ENCODE peak calls at places on chromosomes 16 and 17, in nine cellular contexts. One of them, this sample, is unnamed.

GRCh38 chr17:72763981-72764380 is 328.5 kb downstream of the SLC39A11 start:
- DNase-seq in cardiac muscle cell: no peak
- DNase-seq in thoracic aorta: no peak
- DNase-seq in AG04450: no peak
- DNase-seq in right cardiac atrium: no peak
- DNase-seq in upper lobe of right lung: no peak
- DNase-seq in pancreas: no peak
- DNase-seq in left ventricle myocardium inferior: no peak
- DNase-seq in esophagus squamous epithelium: no peak
- DNase-seq in this sample: no peak

GRCh38 chr17:67718325-67718941 is 697 bp downstream of the NOL11 start:
- DNase-seq in right cardiac atrium: no peak
- DNase-seq in thoracic aorta: no peak
- DNase-seq in upper lobe of right lung: no peak
- DNase-seq in esophagus squamous epithelium: no peak
- DNase-seq in pancreas: no peak
- DNase-seq in left ventricle myocardium inferior: no peak
- DNase-seq in AG04450: no peak
- DNase-seq in cardiac muscle cell: peak; percentile 26
- DNase-seq in this sample: no peak

GRCh38 chr17:83132251-83133081 is 53.1 kb downstream of the METRNL start:
- DNase-seq in right cardiac atrium: peak; percentile 80
- DNase-seq in esophagus squamous epithelium: no peak
- DNase-seq in cardiac muscle cell: no peak
- DNase-seq in pancreas: no peak
- DNase-seq in left ventricle myocardium inferior: peak; percentile 56
- DNase-seq in AG04450: no peak
- DNase-seq in thoracic aorta: no peak
- DNase-seq in upper lobe of right lung: peak; percentile 55
- DNase-seq in this sample: no peak

GRCh38 chr17:59842901-59843652 is 49.7 kb downstream of the TUBD1 start:
- DNase-seq in thoracic aorta: no peak
- DNase-seq in cardiac muscle cell: peak; percentile 97
- DNase-seq in right cardiac atrium: no peak
- DNase-seq in pancreas: no peak
- DNase-seq in AG04450: peak; percentile 88
- DNase-seq in left ventricle myocardium inferior: no peak
- DNase-seq in upper lobe of right lung: peak; percentile 71
- DNase-seq in esophagus squamous epithelium: no peak
- DNase-seq in this sample: no peak

GRCh38 chr17:31428111-31428510 is 36.6 kb downstream of the RAB11FIP4 start:
- DNase-seq in thoracic aorta: no peak
- DNase-seq in esophagus squamous epithelium: no peak
- DNase-seq in pancreas: no peak
- DNase-seq in upper lobe of right lung: no peak
- DNase-seq in cardiac muscle cell: no peak
- DNase-seq in AG04450: no peak
- DNase-seq in left ventricle myocardium inferior: no peak
- DNase-seq in right cardiac atrium: no peak
- DNase-seq in this sample: no peak

GRCh38 chr16:3672571-3673041 is 18.1 kb downstream of the DNASE1 start:
- DNase-seq in pancreas: peak; percentile 61
- DNase-seq in right cardiac atrium: peak; percentile 17
- DNase-seq in esophagus squamous epithelium: no peak
- DNase-seq in left ventricle myocardium inferior: no peak
- DNase-seq in AG04450: no peak
- DNase-seq in cardiac muscle cell: no peak
- DNase-seq in upper lobe of right lung: no peak
- DNase-seq in thoracic aorta: no peak
- DNase-seq in this sample: no peak

GRCh38 chr17:49067163-49067562 is 65.4 kb upstream of the B4GALNT2 start:
- DNase-seq in right cardiac atrium: no peak
- DNase-seq in left ventricle myocardium inferior: no peak
- DNase-seq in pancreas: no peak
- DNase-seq in upper lobe of right lung: no peak
- DNase-seq in thoracic aorta: no peak
- DNase-seq in AG04450: no peak
- DNase-seq in cardiac muscle cell: no peak
- DNase-seq in esophagus squamous epithelium: no peak
- DNase-seq in this sample: no peak

GRCh38 chr17:48552453-48553189 is 7.7 kb upstream of the HOXB2 start:
- DNase-seq in cardiac muscle cell: no peak
- DNase-seq in upper lobe of right lung: no peak
- DNase-seq in pancreas: no peak
- DNase-seq in right cardiac atrium: no peak
- DNase-seq in AG04450: no peak
- DNase-seq in esophagus squamous epithelium: no peak
- DNase-seq in thoracic aorta: no peak
- DNase-seq in left ventricle myocardium inferior: no peak
- DNase-seq in this sample: no peak

GRCh38 chr17:17950806-17951205 is 21.4 kb downstream of the TOM1L2 start:
- DNase-seq in upper lobe of right lung: no peak
- DNase-seq in cardiac muscle cell: no peak
- DNase-seq in right cardiac atrium: no peak
- DNase-seq in thoracic aorta: no peak
- DNase-seq in AG04450: no peak
- DNase-seq in pancreas: no peak
- DNase-seq in left ventricle myocardium inferior: no peak
- DNase-seq in esophagus squamous epithelium: no peak
- DNase-seq in this sample: no peak

GRCh38 chr17:68204736-68205135 is 43.1 kb upstream of the AMZ2 start:
- DNase-seq in upper lobe of right lung: peak; percentile 78
- DNase-seq in right cardiac atrium: peak; percentile 57
- DNase-seq in AG04450: no peak
- DNase-seq in cardiac muscle cell: no peak
- DNase-seq in thoracic aorta: no peak
- DNase-seq in esophagus squamous epithelium: no peak
- DNase-seq in left ventricle myocardium inferior: peak; percentile 31
- DNase-seq in pancreas: peak; percentile 51
- DNase-seq in this sample: no peak

GRCh38 chr16:85611455-85612190 is 1.5 kb upstream of the GSE1 start:
- DNase-seq in esophagus squamous epithelium: no peak
- DNase-seq in right cardiac atrium: peak; percentile 94
- DNase-seq in AG04450: peak; percentile 39
- DNase-seq in pancreas: peak; percentile 97
- DNase-seq in thoracic aorta: peak; percentile 28
- DNase-seq in left ventricle myocardium inferior: peak; percentile 87
- DNase-seq in upper lobe of right lung: peak; percentile 94
- DNase-seq in cardiac muscle cell: peak; percentile 79
- DNase-seq in this sample: peak; percentile 90

GRCh38 chr16:19886061-19886792 is 1.6 kb upstream of the GPRC5B start:
- DNase-seq in thoracic aorta: peak; percentile 46
- DNase-seq in esophagus squamous epithelium: no peak
- DNase-seq in left ventricle myocardium inferior: peak; percentile 76
- DNase-seq in AG04450: peak; percentile 54
- DNase-seq in pancreas: peak; percentile 84
- DNase-seq in upper lobe of right lung: peak; percentile 79
- DNase-seq in right cardiac atrium: peak; percentile 91
- DNase-seq in cardiac muscle cell: peak; percentile 85
- DNase-seq in this sample: peak; percentile 73

GRCh38 chr16:29680180-29680598 is 1.2 kb downstream of the QPRT start:
- DNase-seq in thoracic aorta: no peak
- DNase-seq in esophagus squamous epithelium: no peak
- DNase-seq in AG04450: no peak
- DNase-seq in upper lobe of right lung: no peak
- DNase-seq in right cardiac atrium: no peak
- DNase-seq in cardiac muscle cell: no peak
- DNase-seq in left ventricle myocardium inferior: no peak
- DNase-seq in pancreas: no peak
- DNase-seq in this sample: no peak

GRCh38 chr16:82653550-82654511 is 27.1 kb downstream of the CDH13 start:
- DNase-seq in esophagus squamous epithelium: no peak
- DNase-seq in thoracic aorta: no peak
- DNase-seq in pancreas: no peak
- DNase-seq in left ventricle myocardium inferior: no peak
- DNase-seq in right cardiac atrium: no peak
- DNase-seq in upper lobe of right lung: no peak
- DNase-seq in AG04450: peak; percentile 82
- DNase-seq in cardiac muscle cell: peak; percentile 91
- DNase-seq in this sample: no peak

GRCh38 chr17:8953152-8953885 is 12.2 kb downstream of the PIK3R5 start:
- DNase-seq in esophagus squamous epithelium: no peak
- DNase-seq in left ventricle myocardium inferior: no peak
- DNase-seq in pancreas: no peak
- DNase-seq in right cardiac atrium: no peak
- DNase-seq in upper lobe of right lung: no peak
- DNase-seq in cardiac muscle cell: no peak
- DNase-seq in AG04450: no peak
- DNase-seq in thoracic aorta: no peak
- DNase-seq in this sample: no peak
- H3K27ac ChIP-seq in esophagus squamous epithelium: no peak overlapping the region
- H3K27ac ChIP-seq in left ventricle myocardium inferior: peak overlapping the region; percentile 19
- H3K27ac ChIP-seq in pancreas: no peak overlapping the region
- H3K27ac ChIP-seq in right cardiac atrium: peak overlapping the region; percentile 22
- H3K27ac ChIP-seq in upper lobe of right lung: peak overlapping the region; percentile 36
- H3K27ac ChIP-seq in cardiac muscle cell: no peak overlapping the region
- H3K27ac ChIP-seq in AG04450: no peak overlapping the region
- H3K27ac ChIP-seq in thoracic aorta: no peak overlapping the region
- H3K27ac ChIP-seq in this sample: no peak overlapping the region

GRCh38 chr17:75239214-75239613 is 22.2 kb downstream of the GGA3 start:
- DNase-seq in pancreas: no peak
- DNase-seq in right cardiac atrium: peak; percentile 48
- DNase-seq in upper lobe of right lung: no peak
- DNase-seq in cardiac muscle cell: no peak
- DNase-seq in AG04450: no peak
- DNase-seq in esophagus squamous epithelium: no peak
- DNase-seq in thoracic aorta: no peak
- DNase-seq in left ventricle myocardium inferior: no peak
- DNase-seq in this sample: no peak

GRCh38 chr17:75239778-75240393 is 21.5 kb downstream of the GGA3 start:
- DNase-seq in left ventricle myocardium inferior: no peak
- DNase-seq in cardiac muscle cell: no peak
- DNase-seq in AG04450: no peak
- DNase-seq in upper lobe of right lung: no peak
- DNase-seq in esophagus squamous epithelium: no peak
- DNase-seq in pancreas: no peak
- DNase-seq in thoracic aorta: no peak
- DNase-seq in right cardiac atrium: peak; percentile 58
- DNase-seq in this sample: no peak

GRCh38 chr17:75238020-75238580 is 23.3 kb downstream of the GGA3 start:
- DNase-seq in left ventricle myocardium inferior: no peak
- DNase-seq in right cardiac atrium: peak; percentile 63
- DNase-seq in pancreas: no peak
- DNase-seq in upper lobe of right lung: no peak
- DNase-seq in cardiac muscle cell: no peak
- DNase-seq in thoracic aorta: no peak
- DNase-seq in esophagus squamous epithelium: no peak
- DNase-seq in AG04450: no peak
- DNase-seq in this sample: no peak

GRCh38 chr17:75238684-75239191 is 22.7 kb downstream of the GGA3 start:
- DNase-seq in AG04450: peak; percentile 43
- DNase-seq in pancreas: no peak
- DNase-seq in thoracic aorta: no peak
- DNase-seq in cardiac muscle cell: peak; percentile 77
- DNase-seq in left ventricle myocardium inferior: no peak
- DNase-seq in right cardiac atrium: peak; percentile 78
- DNase-seq in upper lobe of right lung: peak; percentile 75
- DNase-seq in esophagus squamous epithelium: no peak
- DNase-seq in this sample: no peak

DNA sequence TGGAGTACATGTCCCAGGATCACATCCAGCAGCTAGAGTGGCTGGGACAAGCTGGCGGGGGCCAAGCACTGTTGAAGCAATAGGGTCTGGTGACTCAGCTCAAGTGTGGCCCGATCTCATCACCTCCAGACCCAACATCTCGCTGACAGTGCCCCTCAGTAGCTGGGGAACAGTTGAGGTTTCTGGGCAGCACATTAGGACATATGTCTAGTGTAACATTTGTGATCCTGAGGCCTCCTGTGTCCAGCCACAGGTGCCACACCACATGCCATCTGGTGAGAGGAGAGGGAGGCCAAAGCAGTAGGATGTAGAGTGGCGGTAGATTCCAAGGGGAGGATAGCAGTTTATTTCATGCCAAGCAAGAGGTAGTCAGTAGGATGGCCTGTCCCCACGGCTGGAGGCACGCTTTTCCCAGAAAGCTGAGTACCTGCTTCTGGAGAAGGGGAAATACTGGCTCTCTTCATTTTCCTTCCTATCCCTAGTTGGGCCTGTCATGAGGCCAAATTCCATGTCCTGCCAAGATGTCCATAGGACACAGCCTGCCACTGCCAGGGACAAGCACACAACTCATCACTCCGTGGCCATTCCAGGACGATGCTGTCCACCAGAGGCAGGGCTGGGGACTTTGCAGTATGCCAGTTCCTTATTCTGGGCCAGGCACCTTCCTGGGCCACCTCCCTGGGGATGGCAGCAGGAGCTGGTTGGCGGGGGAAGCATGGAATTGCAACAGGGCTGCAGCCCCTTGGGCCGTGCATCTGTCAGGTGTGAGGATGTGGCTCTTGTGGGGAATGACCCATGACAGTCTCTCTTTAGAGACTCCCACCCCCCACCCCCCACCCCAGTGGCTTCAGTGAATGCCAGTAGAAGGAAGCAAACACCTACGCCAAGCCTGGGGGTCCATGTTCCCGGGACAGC is 24.0 kb downstream of the GGA3 start:
- DNase-seq in AG04450: no peak
- DNase-seq in esophagus squamous epithelium: no peak
- DNase-seq in cardiac muscle cell: no peak
- DNase-seq in thoracic aorta: no peak
- DNase-seq in pancreas: no peak
- DNase-seq in left ventricle myocardium inferior: peak; percentile 33
- DNase-seq in right cardiac atrium: peak; percentile 79
- DNase-seq in upper lobe of right lung: no peak
- DNase-seq in this sample: no peak
- H3K27ac ChIP-seq in AG04450: no peak overlapping the region
- H3K27ac ChIP-seq in esophagus squamous epithelium: no peak overlapping the region
- H3K27ac ChIP-seq in cardiac muscle cell: peak overlapping the region; percentile 11
- H3K27ac ChIP-seq in thoracic aorta: no peak overlapping the region
- H3K27ac ChIP-seq in pancreas: no peak overlapping the region
- H3K27ac ChIP-seq in left ventricle myocardium inferior: peak overlapping the region; percentile 77
- H3K27ac ChIP-seq in right cardiac atrium: peak overlapping the region; percentile 58
- H3K27ac ChIP-seq in upper lobe of right lung: no peak overlapping the region
- H3K27ac ChIP-seq in this sample: no peak overlapping the region

GRCh38 chr17:28686296-28686695 is 24.3 kb downstream of the SUPT6H start:
- DNase-seq in right cardiac atrium: no peak
- DNase-seq in cardiac muscle cell: no peak
- DNase-seq in esophagus squamous epithelium: no peak
- DNase-seq in thoracic aorta: no peak
- DNase-seq in left ventricle myocardium inferior: no peak
- DNase-seq in pancreas: no peak
- DNase-seq in AG04450: no peak
- DNase-seq in upper lobe of right lung: no peak
- DNase-seq in this sample: no peak
- H3K27ac ChIP-seq in right cardiac atrium: no peak overlapping the region
- H3K27ac ChIP-seq in cardiac muscle cell: no peak overlapping the region
- H3K27ac ChIP-seq in esophagus squamous epithelium: no peak overlapping the region
- H3K27ac ChIP-seq in thoracic aorta: no peak overlapping the region
- H3K27ac ChIP-seq in left ventricle myocardium inferior: no peak overlapping the region
- H3K27ac ChIP-seq in pancreas: no peak overlapping the region
- H3K27ac ChIP-seq in AG04450: no peak overlapping the region
- H3K27ac ChIP-seq in upper lobe of right lung: no peak overlapping the region
- H3K27ac ChIP-seq in this sample: peak overlapping the region; percentile 77

DNA sequence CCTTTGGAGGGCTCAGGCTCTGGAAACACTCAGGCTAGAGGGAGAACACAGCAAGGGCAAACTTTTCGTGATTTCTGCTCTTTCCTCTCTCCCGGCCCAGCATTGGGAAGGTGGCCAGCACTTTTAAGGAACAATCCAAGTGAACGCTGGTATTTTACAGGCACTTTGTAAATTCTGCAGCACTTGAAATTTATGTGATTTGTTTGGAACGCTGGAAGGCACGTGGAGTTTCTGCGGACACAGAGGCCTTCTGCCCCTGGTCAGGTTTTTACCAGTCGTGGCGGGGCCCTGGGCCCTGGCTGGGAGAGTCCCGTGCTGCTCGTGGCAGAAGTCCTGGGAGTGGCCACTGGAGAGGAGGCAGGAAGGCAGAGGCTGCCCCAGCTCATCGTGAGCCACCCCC is 188.6 kb downstream of the ENGASE start:
- DNase-seq in thoracic aorta: no peak
- DNase-seq in upper lobe of right lung: no peak
- DNase-seq in cardiac muscle cell: no peak
- DNase-seq in pancreas: no peak
- DNase-seq in AG04450: no peak
- DNase-seq in right cardiac atrium: no peak
- DNase-seq in left ventricle myocardium inferior: no peak
- DNase-seq in esophagus squamous epithelium: no peak
- DNase-seq in this sample: no peak
- H3K27ac ChIP-seq in thoracic aorta: no peak overlapping the region
- H3K27ac ChIP-seq in upper lobe of right lung: no peak overlapping the region
- H3K27ac ChIP-seq in cardiac muscle cell: no peak overlapping the region
- H3K27ac ChIP-seq in pancreas: no peak overlapping the region
- H3K27ac ChIP-seq in AG04450: no peak overlapping the region
- H3K27ac ChIP-seq in right cardiac atrium: no peak overlapping the region
- H3K27ac ChIP-seq in left ventricle myocardium inferior: no peak overlapping the region
- H3K27ac ChIP-seq in esophagus squamous epithelium: no peak overlapping the region
- H3K27ac ChIP-seq in this sample: no peak overlapping the region